ENCODE peak calls at places on chromosomes 3 and 15, in six cellular contexts. K is GM12864, N is HFFc6, P is AG04449, M is stomach, T is B cell. A is an unnamed sample.

GRCh38 chr3:169812124-169812843 is 386 bp upstream of the LRRIQ4 start:
- DNase-seq in K (no peak), N (peak; percentile 54), P (no peak), M (peak; percentile 73), T (peak; percentile 64), A (peak; percentile 85)

GRCh38 chr3:66144792-66145733 is 75.7 kb upstream of the SLC25A26 start:
- DNase-seq in K (no peak), N (peak; percentile 15), P (no peak), M (no peak), T (no peak), A (no peak)

GRCh38 chr3:185552358-185552877 is at the start of gene LIPH:
- DNase-seq in K (peak; percentile 34), N (peak; percentile 8), P (no peak), M (peak; percentile 74), T (no peak), A (peak; percentile 66)

GRCh38 chr3:139310474-139310933 is 33.3 kb upstream of the MRPS22 start:
- DNase-seq in K (no peak), N (peak; percentile 96), P (peak; percentile 78), M (no peak), T (no peak), A (no peak)

GRCh38 chr3:188187055-188187454 is 33.1 kb downstream of the LPP start:
- DNase-seq in K (no peak), N (no peak), P (no peak), M (no peak), T (peak; percentile 39), A (no peak)

GRCh38 chr3:148079370-148079769 is 618.3 kb upstream of the AGTR1 start:
- DNase-seq in K (no peak), N (no peak), P (no peak), M (no peak), T (no peak), A (no peak)

GRCh38 chr15:51623386-51623938 is 891 bp upstream of the DMXL2 start:
- DNase-seq in K (no peak), N (no peak), P (no peak), M (no peak), T (no peak), A (no peak)

GRCh38 chr3:66133050-66133757 is 87.6 kb upstream of the SLC25A26 start:
- DNase-seq in K (no peak), N (peak; percentile 79), P (no peak), M (no peak), T (no peak), A (no peak)

GRCh38 chr3:129313983-129314756 is 35.5 kb downstream of the HMCES start:
- DNase-seq in K (no peak), N (peak; percentile 39), P (no peak), M (no peak), T (no peak), A (no peak)

GRCh38 chr3:151225040-151225975 is 22.3 kb upstream of the GPR171 start:
- DNase-seq in K (no peak), N (no peak), P (no peak), M (no peak), T (no peak), A (no peak)

GRCh38 chr3:123104550-123104949 is 37.7 kb downstream of the PDIA5 start:
- DNase-seq in K (no peak), N (peak; percentile 80), P (no peak), M (no peak), T (no peak), A (no peak)

GRCh38 chr3:87082806-87083440 is 92.0 kb upstream of the VGLL3 start:
- DNase-seq in K (no peak), N (peak; percentile 59), P (no peak), M (no peak), T (no peak), A (peak; percentile 50)

GRCh38 chr15:63318344-63318743 is 40.9 kb downstream of the APH1B start:
- DNase-seq in K (no peak), N (no peak), P (no peak), M (no peak), T (no peak), A (no peak)

GRCh38 chr3:64484289-64484992 is 203.4 kb downstream of the ADAMTS9 start:
- DNase-seq in K (peak; percentile 38), N (peak; percentile 74), P (no peak), M (peak; percentile 84), T (peak; percentile 49), A (peak; percentile 67)
- TF ChIP-seq CTCF in K (peak; percentile 82), N (peak; percentile 97), P (peak; percentile 83), M (peak; percentile 92), T (peak; percentile 84), A (peak; percentile 79)

GRCh38 chr3:32992310-32992686 is 40.9 kb downstream of the CCR4 start:
- DNase-seq in K (no peak), N (no peak), P (no peak), M (no peak), T (no peak), A (no peak)

GRCh38 chr3:32994045-32994444 is 42.6 kb downstream of the CCR4 start:
- DNase-seq in K (no peak), N (no peak), P (no peak), M (no peak), T (no peak), A (no peak)

GRCh38 chr3:32996046-32996754 is 44.8 kb downstream of the CCR4 start:
- DNase-seq in K (no peak), N (no peak), P (no peak), M (no peak), T (no peak), A (no peak)

GRCh38 chr3:32990116-32990515 is 38.7 kb downstream of the CCR4 start:
- DNase-seq in K (no peak), N (no peak), P (no peak), M (no peak), T (no peak), A (no peak)

DNA sequence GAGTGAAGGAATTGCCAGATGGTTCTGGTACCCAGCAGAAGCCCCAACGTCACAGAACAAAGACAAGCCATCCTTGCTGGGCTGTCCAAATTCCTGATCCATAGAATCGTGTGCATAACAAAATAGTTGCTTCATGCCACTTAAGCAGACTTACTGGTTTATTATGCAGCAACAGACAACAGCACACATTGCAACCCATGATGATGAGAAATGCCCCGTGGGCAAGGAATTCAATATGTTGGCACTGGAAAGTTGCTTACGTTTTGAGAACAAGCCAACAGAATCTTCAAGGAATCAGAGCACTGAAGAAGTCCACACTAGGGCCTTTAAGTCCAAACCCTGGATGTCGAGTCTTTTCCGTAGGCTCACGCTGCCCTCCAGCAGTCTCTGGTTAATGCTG is 40.3 kb downstream of the CCR4 start:
- DNase-seq in K (no peak), N (no peak), P (no peak), M (no peak), T (no peak), A (no peak)
- TF ChIP-seq CTCF in K (no peak), N (no peak), P (no peak), M (no peak), T (no peak), A (no peak)

GRCh38 chr15:70133296-70133695 is 35.6 kb upstream of the TLE3 start:
- DNase-seq in K (no peak), N (no peak), P (no peak), M (peak; percentile 61), T (no peak), A (no peak)
- TF ChIP-seq CTCF in K (no peak), N (no peak), P (no peak), M (no peak), T (no peak), A (no peak)

DNA sequence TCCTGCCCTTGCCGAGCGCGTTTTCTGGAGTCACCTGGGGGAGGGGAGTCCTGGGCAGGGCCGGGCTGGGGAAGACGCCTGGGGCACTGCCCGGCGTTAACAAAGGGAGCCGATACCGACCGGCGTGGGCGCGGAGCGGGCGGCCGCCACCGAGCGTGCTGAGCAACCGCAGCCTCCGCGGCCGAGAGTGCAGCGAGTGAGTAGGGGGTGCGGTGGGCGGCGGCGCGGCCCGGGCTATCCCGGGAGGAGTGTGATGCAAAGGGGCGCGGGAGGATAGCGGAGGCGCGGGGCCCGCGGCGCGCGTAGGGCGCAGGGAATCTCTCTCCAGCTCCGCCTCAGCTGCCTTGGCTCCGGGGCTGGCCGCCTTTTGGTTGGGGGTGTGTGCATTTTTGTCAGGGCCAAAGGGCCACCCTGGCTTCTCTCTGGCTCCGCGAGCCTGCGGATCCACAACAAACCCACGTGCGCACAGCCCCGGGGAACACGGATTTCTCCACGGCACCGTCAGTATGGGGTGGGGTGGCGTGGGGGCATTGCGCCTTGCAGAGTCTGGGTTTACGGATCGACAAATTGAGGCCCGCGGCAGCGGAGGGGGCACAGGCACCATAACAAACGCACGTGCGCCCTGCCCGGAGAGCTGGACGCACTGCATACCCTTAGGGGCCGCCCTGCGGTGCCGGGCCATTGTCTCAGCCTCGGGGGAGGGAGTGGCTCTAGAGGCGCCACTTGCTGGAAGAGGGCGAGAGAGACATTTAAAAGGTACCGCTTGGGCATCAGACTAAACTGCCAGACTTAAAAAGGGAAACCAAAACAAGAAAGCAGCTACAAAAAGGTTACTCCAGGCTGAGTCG is 537 bp downstream of the ST6GAL1 start:
- DNase-seq in K (peak; percentile 72), N (peak; percentile 9), P (no peak), M (peak; percentile 67), T (peak; percentile 86), A (peak; percentile 81)
- TF ChIP-seq CTCF in K (peak; percentile 30), N (peak; percentile 13), P (peak; percentile 14), M (no peak), T (peak; percentile 47), A (peak; percentile 25)

DNA sequence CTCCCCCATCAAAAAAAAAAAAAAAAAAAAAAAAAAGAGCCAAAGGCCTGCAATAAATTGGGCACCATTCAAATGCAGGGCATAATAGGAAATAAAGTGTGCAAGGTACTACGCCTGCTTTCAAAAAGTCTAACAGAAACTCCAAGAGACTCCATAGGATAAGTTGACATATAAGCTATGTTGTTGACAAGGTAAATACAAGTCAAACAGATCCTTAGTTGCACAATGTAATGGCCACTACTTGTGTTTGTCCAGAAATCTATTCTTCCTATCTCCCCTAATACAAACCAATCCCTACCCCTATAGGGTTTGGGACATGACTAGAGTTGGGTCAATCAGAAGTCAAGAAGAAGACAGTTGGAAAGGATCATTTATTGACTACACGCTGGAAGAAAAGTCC is 16.0 kb downstream of the MAP4 start:
- DNase-seq in K (no peak), N (no peak), P (no peak), M (no peak), T (no peak), A (no peak)
- TF ChIP-seq CTCF in K (no peak), N (no peak), P (no peak), M (no peak), T (no peak), A (no peak)